ENCODE peak calls at places on chromosomes 13 and 19, in seven cellular contexts. M is fibroblast of mammary gland, J is RKO, Q is stromal cell of bone marrow, U is GM20000, H is GDM1, C is M059J. F is an unnamed sample.
A peak's percentile ranks its signal among the peaks of the same experiment; 100 is the strongest.

GRCh38 chr19:38073806-38074685 is 150.0 kb downstream of the DPF1 start:
- DNase-seq in M (no peak), J (no peak), Q (no peak), U (no peak), H (no peak), C (no peak), F (no peak)

GRCh38 chr13:21979156-21979819 is 308.4 kb downstream of the FGF9 start:
- DNase-seq in M (no peak), J (no peak), Q (no peak), U (no peak), H (no peak), C (no peak), F (no peak)

GRCh38 chr13:114222461-114222968 is 12.2 kb upstream of the CDC16 start:
- DNase-seq in M (no peak), J (no peak), Q (no peak), U (no peak), H (peak; percentile 88), C (no peak), F (no peak)

GRCh38 chr13:32423592-32423991 is 4.3 kb downstream of the N4BP2L1 start:
- DNase-seq in M (no peak), J (no peak), Q (no peak), U (no peak), H (no peak), C (no peak), F (no peak)

GRCh38 chr19:54207908-54208783 is 7.5 kb downstream of the RPS9 start:
- DNase-seq in M (peak; percentile 98), J (peak; percentile 44), Q (peak; percentile 79), U (peak; percentile 57), H (peak; percentile 97), C (peak; percentile 73), F (no peak)

GRCh38 chr13:38848360-38848759 is 142.3 kb downstream of the STOML3 start:
- DNase-seq in M (no peak), J (no peak), Q (no peak), U (no peak), H (no peak), C (no peak), F (no peak)

GRCh38 chr19:7595466-7596133 is at the start of gene CAMSAP3:
- DNase-seq in M (peak; percentile 14), J (peak; percentile 48), Q (no peak), U (peak; percentile 90), H (no peak), C (no peak), F (no peak)

GRCh38 chr19:2497186-2497585 is 21.3 kb downstream of the GADD45B start:
- DNase-seq in M (no peak), J (no peak), Q (no peak), U (no peak), H (no peak), C (no peak), F (no peak)

GRCh38 chr19:29245221-29245620 is 32.3 kb upstream of the UQCRFS1 start:
- DNase-seq in M (no peak), J (no peak), Q (no peak), U (no peak), H (no peak), C (peak; percentile 18), F (no peak)

GRCh38 chr19:1199531-1199930 is 6.0 kb upstream of the STK11 start:
- DNase-seq in M (no peak), J (no peak), Q (no peak), U (no peak), H (no peak), C (no peak), F (no peak)

GRCh38 chr13:97026759-97027555 is 32.7 kb upstream of the OXGR1 start:
- DNase-seq in M (peak; percentile 28), J (no peak), Q (no peak), U (no peak), H (no peak), C (no peak), F (no peak)

GRCh38 chr13:89361909-89362308 is 1690.7 kb downstream of the SLITRK5 start:
- DNase-seq in M (peak; percentile 2), J (no peak), Q (no peak), U (no peak), H (no peak), C (no peak), F (no peak)

GRCh38 chr13:101516262-101516661 is 63.8 kb downstream of the ITGBL1 start:
- DNase-seq in M (no peak), J (no peak), Q (no peak), U (no peak), H (no peak), C (no peak), F (no peak)

GRCh38 chr19:6271721-6272410 is 7.9 kb downstream of the MLLT1 start:
- DNase-seq in M (peak; percentile 67), J (no peak), Q (no peak), U (no peak), H (no peak), C (peak; percentile 84), F (no peak)

GRCh38 chr19:15428956-15429824 is 10.4 kb upstream of the AKAP8L start:
- DNase-seq in M (no peak), J (no peak), Q (no peak), U (no peak), H (no peak), C (no peak), F (no peak)

GRCh38 chr19:12867120-12868099 is 13.8 kb downstream of the DNASE2 start:
- DNase-seq in M (peak; percentile 45), J (no peak), Q (no peak), U (peak; percentile 97), H (no peak), C (no peak), F (peak; percentile 55)

GRCh38 chr13:109914111-109914510 is 127.7 kb upstream of the IRS2 start:
- DNase-seq in M (no peak), J (no peak), Q (no peak), U (no peak), H (no peak), C (no peak), F (no peak)

GRCh38 chr13:32695602-32696250 is 109.5 kb downstream of the PDS5B start:
- DNase-seq in M (no peak), J (no peak), Q (no peak), U (no peak), H (no peak), C (no peak), F (no peak)

GRCh38 chr19:39428309-39429112 is 7.2 kb downstream of the RPS16 start:
- DNase-seq in M (peak; percentile 89), J (no peak), Q (peak; percentile 65), U (no peak), H (no peak), C (peak; percentile 62), F (no peak)

GRCh38 chr19:44142014-44142523 is 715 bp downstream of the ZNF234 start:
- DNase-seq in M (peak; percentile 45), J (peak; percentile 67), Q (no peak), U (no peak), H (no peak), C (peak; percentile 26), F (no peak)

GRCh38 chr19:12642506-12642905 is 24.0 kb downstream of the MAN2B1 start:
- DNase-seq in M (no peak), J (no peak), Q (no peak), U (no peak), H (no peak), C (no peak), F (no peak)

GRCh38 chr19:920051-920857 is 3.1 kb downstream of the KISS1R start:
- DNase-seq in M (no peak), J (no peak), Q (no peak), U (peak; percentile 87), H (no peak), C (no peak), F (peak; percentile 69)

GRCh38 chr19:15453091-15453498 is 3.3 kb upstream of the WIZ start:
- DNase-seq in M (no peak), J (no peak), Q (no peak), U (no peak), H (no peak), C (no peak), F (no peak)

GRCh38 chr13:28429685-28430290 is 65.1 kb downstream of the FLT1 start:
- DNase-seq in M (no peak), J (no peak), Q (no peak), U (peak; percentile 47), H (no peak), C (no peak), F (no peak)

GRCh38 chr13:41528021-41528420 is 70.7 kb downstream of the RGCC start:
- DNase-seq in M (no peak), J (no peak), Q (no peak), U (no peak), H (no peak), C (no peak), F (no peak)

GRCh38 chr13:76222511-76222910 is 586.4 kb downstream of the LMO7 start:
- DNase-seq in M (no peak), J (no peak), Q (peak; percentile 50), U (no peak), H (no peak), C (no peak), F (no peak)

GRCh38 chr13:101514695-101515275 is 62.3 kb downstream of the ITGBL1 start:
- DNase-seq in M (peak; percentile 80), J (peak; percentile 69), Q (no peak), U (peak; percentile 15), H (no peak), C (peak; percentile 64), F (no peak)

GRCh38 chr19:3725640-3726310 is 17.6 kb downstream of the TJP3 start:
- DNase-seq in M (no peak), J (no peak), Q (no peak), U (no peak), H (no peak), C (peak; percentile 51), F (no peak)

GRCh38 chr13:40799508-40799907 is 10.1 kb downstream of the SLC25A15 start:
- DNase-seq in M (no peak), J (no peak), Q (no peak), U (no peak), H (no peak), C (no peak), F (no peak)

GRCh38 chr19:10764340-10764894 is 46.5 kb downstream of the DNM2 start:
- DNase-seq in M (no peak), J (no peak), Q (no peak), U (no peak), H (no peak), C (peak; percentile 20), F (no peak)

GRCh38 chr19:18785179-18786124 is 5.7 kb downstream of the COMP start:
- DNase-seq in M (peak; percentile 57), J (peak; percentile 59), Q (no peak), U (peak; percentile 96), H (peak; percentile 38), C (peak; percentile 33), F (peak; percentile 48)

GRCh38 chr13:50713849-50714248 is 129.6 kb downstream of the DLEU7 start:
- DNase-seq in M (peak; percentile 81), J (peak; percentile 13), Q (peak; percentile 60), U (peak; percentile 30), H (peak; percentile 87), C (peak; percentile 92), F (no peak)

GRCh38 chr19:21434967-21435544 is 38.1 kb downstream of the ZNF493 start:
- DNase-seq in M (no peak), J (no peak), Q (no peak), U (no peak), H (no peak), C (no peak), F (no peak)

F was measured in CD4-positive, alpha-beta T cell.